ENCODE peak calls at places on chromosomes 12 and 14, in five cellular contexts. O is GM12878, Q is K562, Y is HCT116, T is H1. P is an unnamed sample.

GRCh38 chr14:92487513-92488133 is 26.0 kb upstream of the RIN3 start:
- DNase-seq in O (no peak), Q (no peak), Y (no peak), T (peak), P (no peak)

GRCh38 chr14:64628940-64629403 is 75.3 kb upstream of the PLEKHG3 start:
- DNase-seq in O (no peak), Q (no peak), Y (no peak), T (no peak), P (peak)

GRCh38 chr12:53344824-53345485 is 8.8 kb upstream of the SP7 start:
- DNase-seq in O (no peak), Q (peak), Y (no peak), T (peak), P (peak)

GRCh38 chr12:116323696-116324386 is 46.3 kb upstream of the MED13L start:
- DNase-seq in O (no peak), Q (no peak), Y (no peak), T (no peak), P (no peak)

GRCh38 chr14:27015046-27015445 is 417.2 kb upstream of the NOVA1 start:
- DNase-seq in O (no peak), Q (no peak), Y (no peak), T (no peak), P (no peak)

GRCh38 chr12:72632286-72632685 is 360.1 kb downstream of the TRHDE start:
- DNase-seq in O (no peak), Q (no peak), Y (no peak), T (no peak), P (peak)

GRCh38 chr12:2897418-2897817 is 6.7 kb downstream of the TULP3 start:
- DNase-seq in O (no peak), Q (no peak), Y (no peak), T (no peak), P (no peak)

GRCh38 chr14:69573841-69574265 is 818 bp downstream of the CCDC177 start:
- DNase-seq in O (no peak), Q (no peak), Y (no peak), T (peak), P (no peak)

GRCh38 chr12:57454566-57455373 is at the start of gene INHBE:
- DNase-seq in O (no peak), Q (peak), Y (no peak), T (peak), P (peak)

GRCh38 chr12:30796508-30796780 is 41.7 kb upstream of the CAPRIN2 start:
- DNase-seq in O (no peak), Q (peak), Y (no peak), T (no peak), P (peak)

GRCh38 chr12:43914923-43915468 is 79.1 kb downstream of the TMEM117 start:
- DNase-seq in O (no peak), Q (peak), Y (no peak), T (no peak), P (no peak)

GRCh38 chr12:94805749-94806148 is 155.4 kb upstream of the TMCC3 start:
- DNase-seq in O (no peak), Q (no peak), Y (no peak), T (no peak), P (peak)

GRCh38 chr12:56256326-56256960 is 1.7 kb downstream of the ANKRD52 start:
- DNase-seq in O (no peak), Q (no peak), Y (no peak), T (no peak), P (peak)

GRCh38 chr12:100391856-100392255 is 35.0 kb downstream of the SLC17A8 start:
- DNase-seq in O (no peak), Q (no peak), Y (no peak), T (no peak), P (no peak)

GRCh38 chr12:75977590-75977951 is 54.0 kb downstream of the PHLDA1 start:
- DNase-seq in O (no peak), Q (no peak), Y (no peak), T (no peak), P (no peak)

GRCh38 chr12:76024942-76025600 is 6.5 kb downstream of the PHLDA1 start:
- DNase-seq in O (no peak), Q (no peak), Y (no peak), T (no peak), P (peak)

GRCh38 chr12:67650528-67651379 is 2.2 kb downstream of the DYRK2 start:
- DNase-seq in O (no peak), Q (no peak), Y (no peak), T (no peak), P (no peak)

GRCh38 chr12:7972734-7973488 is 36.9 kb upstream of the SLC2A3 start:
- DNase-seq in O (no peak), Q (no peak), Y (no peak), T (no peak), P (no peak)

GRCh38 chr12:7966558-7966957 is 30.6 kb upstream of the SLC2A3 start:
- DNase-seq in O (no peak), Q (no peak), Y (no peak), T (no peak), P (no peak)

DNA sequence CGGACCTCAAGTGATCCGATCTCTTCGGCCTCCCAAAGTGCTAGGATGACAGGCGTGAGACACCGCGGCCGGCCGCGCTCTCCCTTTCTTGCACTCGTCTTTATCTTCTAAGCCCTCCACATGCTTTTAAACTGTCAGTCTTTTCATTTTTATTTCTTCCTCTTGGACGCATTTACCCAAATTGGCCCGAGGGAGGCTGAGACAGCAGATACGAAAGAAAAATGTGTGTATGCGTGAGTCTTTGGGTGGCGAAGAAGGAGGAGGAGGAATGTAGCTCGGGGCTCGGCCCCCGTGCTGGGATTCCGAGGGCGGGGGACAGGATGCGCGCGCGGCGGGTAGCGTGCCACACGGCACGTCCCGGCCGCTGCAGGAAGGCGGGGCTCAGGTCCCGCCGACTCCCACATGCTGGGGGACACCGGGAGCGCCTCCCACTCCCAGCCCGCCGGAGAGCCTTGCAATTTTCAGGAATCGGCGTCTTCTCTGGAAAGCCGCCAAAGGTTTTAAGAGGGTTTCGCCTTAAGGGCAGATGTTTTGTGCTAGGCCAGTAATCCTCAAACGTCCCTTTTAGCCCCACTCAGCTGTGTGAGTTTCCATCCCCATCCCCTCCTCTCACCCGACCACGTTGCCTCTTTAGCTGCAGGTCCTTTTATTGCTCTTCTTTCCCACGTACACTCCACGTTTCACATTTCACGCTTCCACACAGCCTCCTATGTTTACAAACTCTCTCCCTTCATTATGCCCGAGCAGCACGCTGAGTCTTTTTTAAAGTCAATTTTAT is 34.7 kb upstream of the SLC2A3 start:
- DNase-seq in O (peak), Q (peak), Y (peak), T (peak), P (peak)
- TF ChIP-seq POLR2A in O (peak), Q (peak), Y (peak), T (peak), P (peak)

GRCh38 chr12:47757840-47758583 is 668 bp downstream of the RAPGEF3 start:
- DNase-seq in O (no peak), Q (no peak), Y (no peak), T (peak), P (no peak)
- H3K9ac ChIP-seq in O (no peak), Q (peak), Y (no peak), T (no peak), P (peak)

DNA sequence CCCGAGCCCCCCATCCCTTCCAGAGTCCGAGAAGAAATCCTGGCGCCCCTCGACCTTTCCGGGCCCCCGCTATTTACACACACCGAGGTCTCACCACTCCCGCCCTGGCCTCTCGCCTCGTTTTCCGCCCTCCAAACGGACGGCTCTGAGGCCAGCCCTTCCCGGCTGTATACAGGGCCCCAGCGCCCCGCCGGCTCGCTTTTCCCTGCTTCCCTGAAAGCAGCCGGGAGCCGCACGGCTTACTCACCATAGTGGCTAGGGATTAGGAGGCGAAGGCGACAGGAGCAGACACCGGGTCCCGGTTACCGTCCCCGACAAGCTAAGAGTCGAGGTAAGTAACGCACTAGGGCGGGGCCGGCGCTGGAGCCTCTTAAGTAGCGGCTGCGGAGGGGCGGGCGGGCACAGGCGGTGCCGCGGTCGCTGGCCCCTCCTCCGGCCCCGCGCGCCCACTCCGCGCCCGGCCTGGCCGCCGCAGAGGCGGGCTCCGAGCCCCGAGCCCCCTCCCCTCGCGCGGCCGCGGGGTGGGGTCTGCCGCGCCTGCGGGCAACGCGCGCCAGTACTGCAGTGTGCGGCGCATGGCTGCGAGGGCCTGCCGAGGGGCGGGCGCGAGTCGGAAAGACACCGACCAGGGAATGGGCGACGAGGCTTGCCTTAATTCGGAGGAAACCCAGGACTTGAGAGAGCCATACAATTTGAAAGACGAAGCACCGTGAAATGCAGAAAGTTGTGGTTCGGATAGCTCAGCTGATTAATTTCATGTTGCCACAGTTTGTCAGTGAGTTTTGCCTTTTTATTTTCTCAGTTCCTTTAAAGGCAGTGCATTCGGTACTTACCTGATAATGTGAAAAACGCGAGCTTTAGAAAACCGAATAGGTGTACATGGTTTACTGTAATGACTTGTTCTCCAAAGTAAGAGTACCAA is at the start of gene TUBA1B:
- DNase-seq in O (peak), Q (peak), Y (peak), T (peak), P (peak)
- TF ChIP-seq POLR2A in O (peak), Q (peak), Y (peak), T (peak), P (peak)

GRCh38 chr12:7242176-7243101 is 53.0 kb downstream of the PEX5 start:
- DNase-seq in O (no peak), Q (peak), Y (no peak), T (no peak), P (no peak)

DNA sequence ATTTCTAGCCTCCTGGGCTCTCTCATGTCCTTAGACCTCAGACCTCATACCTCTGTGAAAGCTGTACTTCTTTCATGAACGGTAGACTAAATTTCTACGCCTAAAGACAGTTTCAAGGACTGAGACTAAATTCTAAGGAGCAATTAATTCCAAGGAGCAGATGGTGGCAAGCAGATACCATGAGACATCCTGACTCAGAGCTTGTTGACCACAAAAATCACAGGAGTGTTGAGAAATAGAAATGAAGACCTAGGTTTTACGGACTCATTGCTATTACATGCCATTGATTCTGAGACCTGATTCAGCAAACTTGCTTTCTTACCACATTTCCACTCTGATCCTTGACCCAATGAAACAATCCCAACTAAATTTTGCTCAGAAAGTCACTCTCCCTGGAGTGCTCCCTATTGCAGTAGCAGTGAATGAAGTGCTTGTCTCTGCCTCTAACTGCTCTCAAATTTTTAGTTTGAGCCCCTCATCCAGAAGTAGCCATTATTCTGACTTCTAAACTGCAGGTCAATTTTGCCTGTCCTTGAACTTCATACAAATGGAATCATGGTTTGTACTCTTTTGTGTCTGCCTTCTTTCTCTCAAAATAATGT is 52.0 kb downstream of the PEX5 start:
- DNase-seq in O (no peak), Q (peak), Y (no peak), T (no peak), P (peak)
- H3K9ac ChIP-seq in O (no peak), Q (no peak), Y (no peak), T (no peak), P (no peak)

DNA sequence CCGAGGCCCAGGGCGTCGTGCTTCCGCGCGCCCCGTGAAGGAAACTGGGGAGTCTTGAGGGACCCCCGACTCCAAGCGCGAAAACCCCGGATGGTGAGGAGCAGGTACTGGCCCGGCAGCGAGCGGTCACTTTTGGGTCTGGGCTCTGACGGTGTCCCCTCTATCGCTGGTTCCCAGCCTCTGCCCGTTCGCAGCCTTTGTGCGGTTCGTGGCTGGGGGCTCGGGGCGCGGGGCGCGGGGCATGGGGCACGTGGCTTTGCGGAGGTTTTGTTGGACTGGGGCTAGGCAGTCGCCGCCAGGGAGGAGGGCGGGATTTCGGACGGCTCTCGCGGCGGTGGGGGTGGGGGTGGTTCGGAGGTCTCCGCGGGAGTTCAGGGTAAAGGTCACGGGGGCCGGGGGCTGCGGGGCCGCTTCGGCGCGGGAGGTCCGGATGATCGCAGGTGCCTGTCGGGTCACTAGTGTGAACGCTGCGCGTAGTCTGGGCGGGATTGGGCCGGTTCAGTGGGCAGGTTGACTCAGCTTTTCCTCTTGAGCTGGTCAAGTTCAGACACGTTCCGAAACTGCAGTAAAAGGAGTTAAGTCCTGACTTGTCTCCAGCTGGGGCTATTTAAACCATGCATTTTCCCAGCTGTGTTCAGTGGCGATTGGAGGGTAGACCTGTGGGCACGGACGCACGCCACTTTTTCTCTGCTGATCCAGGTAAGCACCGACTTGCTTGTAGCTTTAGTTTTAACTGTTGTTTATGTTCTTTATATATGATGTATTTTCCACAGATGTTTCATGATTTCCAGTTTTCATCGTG is 612 bp downstream of the MDM2 start:
- DNase-seq in O (peak), Q (peak), Y (peak), T (peak), P (peak)
- TF ChIP-seq POLR2A in O (peak), Q (peak), Y (no peak), T (no peak), P (peak)

GRCh38 chr14:102805454-102805891 is 28.2 kb downstream of the TRAF3 start:
- DNase-seq in O (no peak), Q (peak), Y (peak), T (no peak), P (peak)
- H3K9ac ChIP-seq in O (peak), Q (no peak), Y (peak), T (no peak), P (no peak)

DNA sequence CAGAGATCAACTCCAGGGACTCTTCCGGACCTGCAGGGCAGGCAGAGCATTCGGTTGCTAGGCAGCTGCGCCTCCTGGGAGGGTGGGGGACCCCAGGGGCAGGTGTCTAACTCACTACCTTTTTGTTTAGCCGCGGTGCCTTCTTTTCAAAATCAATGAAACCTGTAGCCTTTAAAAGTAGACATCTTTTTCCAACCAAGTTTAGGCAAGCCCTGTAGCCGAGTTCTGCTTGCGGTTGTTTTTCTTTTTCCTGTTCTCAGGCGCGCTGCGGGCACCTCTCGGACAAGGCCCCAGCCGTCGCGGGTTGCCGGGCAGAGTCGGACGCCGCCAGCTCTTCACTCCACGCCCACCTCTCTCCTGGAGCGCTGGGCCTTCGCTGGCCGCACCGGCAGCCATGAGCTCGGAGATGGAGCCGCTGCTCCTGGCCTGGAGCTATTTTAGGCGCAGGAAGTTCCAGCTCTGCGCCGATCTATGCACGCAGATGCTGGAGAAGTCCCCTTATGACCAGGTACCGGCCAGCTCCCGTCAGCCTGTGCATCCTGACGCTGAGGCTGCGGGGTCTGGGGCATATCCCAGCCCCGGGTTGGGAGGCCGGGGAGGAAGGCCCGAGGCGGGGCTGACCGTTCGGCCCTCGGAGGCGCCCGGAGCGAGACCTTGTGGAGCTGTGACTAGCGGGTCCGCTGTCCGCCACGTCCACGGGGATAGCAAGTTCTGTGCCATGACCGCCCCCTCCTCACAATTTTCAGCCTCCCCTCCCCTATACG is at the start of gene TTC8:
- DNase-seq in O (peak), Q (peak), Y (peak), T (peak), P (peak)
- TF ChIP-seq POLR2A in O (peak), Q (peak), Y (peak), T (peak), P (peak)

GRCh38 chr12:26749781-26750180 is 83.2 kb downstream of the ITPR2 start:
- DNase-seq in O (no peak), Q (no peak), Y (no peak), T (no peak), P (no peak)
- H3K9ac ChIP-seq in O (peak), Q (no peak), Y (no peak), T (no peak), P (no peak)

DNA sequence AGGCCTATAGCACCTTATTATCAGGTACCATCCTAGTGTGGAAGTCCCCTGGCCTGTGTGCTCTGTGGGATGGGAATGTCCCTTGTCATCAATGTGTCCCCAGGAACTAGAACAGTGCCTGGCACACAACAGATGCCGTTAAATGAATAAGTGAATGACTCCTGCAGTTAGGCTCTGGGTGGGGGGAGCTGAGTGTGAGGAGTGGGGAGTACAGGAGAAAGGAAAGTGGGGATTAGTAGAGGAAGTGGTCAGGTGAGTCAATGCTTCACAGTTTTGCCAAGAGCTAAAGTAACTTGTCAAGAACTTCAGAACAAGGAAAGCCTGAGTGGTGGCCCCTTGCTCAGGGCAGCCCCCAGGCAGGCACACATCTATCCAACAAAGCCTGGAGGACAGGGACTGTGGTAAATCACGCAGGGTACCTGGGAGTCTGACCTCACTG is 33.4 kb downstream of the DAD1 start:
- DNase-seq in O (peak), Q (no peak), Y (no peak), T (no peak), P (peak)
- TF ChIP-seq POLR2A in O (peak), Q (no peak), Y (no peak), T (no peak), P (no peak)

GRCh38 chr14:49977126-49977841 is 84.4 kb downstream of the ARF6 start:
- DNase-seq in O (no peak), Q (peak), Y (no peak), T (no peak), P (no peak)
- H3K9ac ChIP-seq in O (peak), Q (no peak), Y (no peak), T (no peak), P (no peak)